ENCODE peak calls at places on chromosomes 5 and 9, in four cellular contexts. O is NB4, P is ovary, E is neural crest cell. N is an unnamed sample.

GRCh38 chr5:143874312-143874711 is 62.4 kb downstream of the HMHB1 start:
- DNase-seq in O (no peak), E (no peak), P (no peak), N (no peak)

GRCh38 chr9:136100700-136101614 is 5.9 kb upstream of the NACC2 start:
- DNase-seq in O (no peak), P (no peak), E (no peak), N (no peak)

GRCh38 chr5:83281658-83282057 is 189.9 kb upstream of the VCAN start:
- DNase-seq in E (no peak), P (no peak), O (no peak), N (no peak)

GRCh38 chr5:131984945-131985665 is 26.4 kb downstream of the ACSL6 start:
- DNase-seq in P (no peak), E (no peak), O (no peak), N (no peak)

GRCh38 chr9:125541840-125542243 is 165.2 kb downstream of the MAPKAP1 start:
- DNase-seq in O (no peak), P (no peak), E (no peak), N (peak)

GRCh38 chr5:111520908-111521307 is 8.6 kb upstream of the STARD4 start:
- DNase-seq in E (no peak), O (no peak), P (no peak), N (no peak)

GRCh38 chr9:100739208-100739607 is 161.3 kb downstream of the CAVIN4 start:
- DNase-seq in O (no peak), P (no peak), E (no peak), N (no peak)

GRCh38 chr5:170630711-170631141 is 126.9 kb downstream of the KCNIP1 start:
- DNase-seq in E (no peak), P (no peak), O (no peak), N (peak)

GRCh38 chr9:124452326-124452725 is 2.1 kb downstream of the ADGRD2 start:
- DNase-seq in O (no peak), E (no peak), P (no peak), N (no peak)

GRCh38 chr5:181167814-181168488 is 20.6 kb downstream of the OR2V2 start:
- DNase-seq in O (peak), E (peak), P (no peak), N (no peak)
- TF ChIP-seq CTCF in O (peak), E (peak), P (no peak), N (no peak)

GRCh38 chr5:137735531-137736284 is at the start of gene KLHL3:
- DNase-seq in E (peak), P (peak), O (no peak), N (peak)
- TF ChIP-seq CTCF in E (peak), P (no peak), O (no peak), N (peak)

GRCh38 chr9:9003184-9003583 is 1203.6 kb upstream of the DMAC1 start:
- DNase-seq in P (no peak), O (peak), E (no peak), N (peak)
- TF ChIP-seq CTCF in P (no peak), O (no peak), E (peak), N (peak)

DNA sequence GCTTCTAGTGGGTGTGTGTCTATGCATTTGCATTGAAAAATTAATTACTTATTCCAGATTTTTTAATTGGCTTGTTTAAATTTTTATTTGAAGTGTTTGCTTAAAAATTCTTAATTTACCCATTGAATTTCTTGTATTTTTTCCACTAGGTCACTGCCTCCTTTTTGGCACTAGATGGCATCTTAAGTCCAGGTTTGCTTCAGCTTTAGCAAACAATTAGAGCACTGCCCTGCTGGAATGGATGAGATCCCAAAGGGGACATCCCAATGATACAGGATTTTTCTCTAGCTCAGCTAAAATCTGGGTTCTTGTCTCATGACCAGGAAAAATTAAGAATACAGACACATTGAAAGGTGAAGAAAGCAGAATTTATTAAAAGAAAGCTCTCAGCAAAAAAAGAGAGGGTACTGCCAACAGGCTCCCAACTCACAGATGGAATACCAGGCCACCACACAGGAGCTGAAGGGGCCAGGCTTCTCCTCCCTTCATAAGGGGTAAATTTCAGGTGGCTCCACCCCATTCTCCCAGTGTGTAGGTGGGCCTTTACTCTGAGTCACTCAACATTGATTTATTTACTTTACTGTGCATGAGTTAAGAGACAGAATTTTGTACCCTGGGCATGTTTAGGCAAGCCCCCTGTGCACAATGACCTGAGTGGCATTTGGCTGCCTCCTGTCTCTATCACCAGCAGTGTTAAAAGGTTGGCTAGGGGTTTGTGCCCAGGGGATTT is 532.4 kb downstream of the ANXA1 start:
- DNase-seq in E (no peak), O (peak), P (no peak), N (no peak)
- TF ChIP-seq CTCF in E (peak), O (peak), P (no peak), N (peak)

N was measured in adrenal gland.